ENCODE peak calls at places on chromosomes 3 and 15, in eight cellular contexts. C is GM12878, Q is A549, U is right lobe of liver, H is body of pancreas, F is HCT116, B is upper lobe of left lung, N is heart left ventricle. X is an unnamed sample.

GRCh38 chr3:146093928-146094327 is 67.1 kb downstream of the PLOD2 start:
- ATAC-seq in C (no peak), Q (no peak), U (peak), H (peak), F (no peak), B (peak), N (no peak), X (peak)

GRCh38 chr15:85771276-85771675 is 23.4 kb downstream of the KLHL25 start:
- ATAC-seq in C (no peak), Q (no peak), U (no peak), H (no peak), F (no peak), B (no peak), N (no peak), X (no peak)

GRCh38 chr3:62873672-62874397 is 1.4 kb downstream of the CADPS start:
- ATAC-seq in C (peak), Q (peak), U (no peak), H (peak), F (peak), B (peak), N (peak), X (peak)

GRCh38 chr3:126959921-126960603 is 22.9 kb upstream of the PLXNA1 start:
- ATAC-seq in C (no peak), Q (peak), U (no peak), H (no peak), F (no peak), B (no peak), N (no peak), X (no peak)

GRCh38 chr3:151316267-151316991 is at the start of gene GPR87:
- ATAC-seq in C (peak), Q (peak), U (no peak), H (no peak), F (peak), B (no peak), N (no peak), X (no peak)

GRCh38 chr15:92638709-92639365 is 16.7 kb downstream of the FAM174B start:
- ATAC-seq in C (no peak), Q (no peak), U (peak), H (peak), F (no peak), B (peak), N (no peak), X (no peak)

GRCh38 chr15:42148808-42149492 is 7.5 kb downstream of the PLA2G4F start:
- ATAC-seq in C (no peak), Q (no peak), U (no peak), H (no peak), F (no peak), B (no peak), N (peak), X (no peak)

GRCh38 chr3:167078070-167078622 is 302.0 kb downstream of the ZBBX start:
- ATAC-seq in C (peak), Q (no peak), U (no peak), H (no peak), F (no peak), B (no peak), N (no peak), X (no peak)

GRCh38 chr3:32706348-32707025 is 21.5 kb downstream of the CNOT10 start:
- ATAC-seq in C (no peak), Q (no peak), U (no peak), H (no peak), F (no peak), B (no peak), N (no peak), X (no peak)

DNA sequence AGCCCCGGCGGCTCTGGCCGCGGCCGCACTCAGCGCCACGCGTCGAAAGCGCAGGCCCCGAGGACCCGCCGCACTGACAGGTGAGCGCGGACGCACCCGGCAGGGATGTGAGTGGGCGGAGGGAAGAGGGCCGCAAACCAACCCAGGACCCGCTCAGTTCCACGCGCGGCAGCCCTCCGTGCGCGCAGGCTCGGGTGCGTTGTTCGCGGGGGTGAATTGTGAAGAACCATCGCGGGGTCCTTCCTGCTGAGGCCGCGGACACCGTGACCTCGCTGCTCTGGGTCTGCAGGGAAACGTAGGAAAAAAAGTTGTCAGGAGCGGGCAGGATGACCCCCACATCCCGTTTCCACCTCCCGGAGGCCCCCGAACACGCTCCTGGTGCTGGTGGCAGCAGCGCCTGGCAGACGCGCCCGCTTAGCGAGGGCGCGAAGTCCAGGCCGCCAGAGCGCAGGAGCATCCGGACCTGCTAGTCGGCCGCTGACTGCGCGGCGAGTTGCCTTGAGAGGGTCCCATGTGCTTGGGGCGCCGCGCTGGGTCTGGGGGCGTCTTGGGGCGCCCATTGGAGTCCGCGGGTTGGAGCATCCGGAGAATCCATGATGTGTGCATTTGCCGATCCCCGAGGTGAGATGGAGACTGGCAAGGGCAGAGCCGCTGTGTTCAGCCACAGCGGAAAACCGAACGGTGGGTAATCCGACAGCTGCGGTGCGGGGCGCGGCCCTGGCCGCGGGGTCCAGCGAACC is 448 bp downstream of the GREM1 start:
- ATAC-seq in C (no peak), Q (peak), U (peak), H (peak), F (no peak), B (peak), N (no peak), X (peak)
- TF ChIP-seq POLR2A in C (no peak), Q (no peak), U (no peak), H (no peak), F (no peak), B (no peak), N (no peak), X (no peak)

DNA sequence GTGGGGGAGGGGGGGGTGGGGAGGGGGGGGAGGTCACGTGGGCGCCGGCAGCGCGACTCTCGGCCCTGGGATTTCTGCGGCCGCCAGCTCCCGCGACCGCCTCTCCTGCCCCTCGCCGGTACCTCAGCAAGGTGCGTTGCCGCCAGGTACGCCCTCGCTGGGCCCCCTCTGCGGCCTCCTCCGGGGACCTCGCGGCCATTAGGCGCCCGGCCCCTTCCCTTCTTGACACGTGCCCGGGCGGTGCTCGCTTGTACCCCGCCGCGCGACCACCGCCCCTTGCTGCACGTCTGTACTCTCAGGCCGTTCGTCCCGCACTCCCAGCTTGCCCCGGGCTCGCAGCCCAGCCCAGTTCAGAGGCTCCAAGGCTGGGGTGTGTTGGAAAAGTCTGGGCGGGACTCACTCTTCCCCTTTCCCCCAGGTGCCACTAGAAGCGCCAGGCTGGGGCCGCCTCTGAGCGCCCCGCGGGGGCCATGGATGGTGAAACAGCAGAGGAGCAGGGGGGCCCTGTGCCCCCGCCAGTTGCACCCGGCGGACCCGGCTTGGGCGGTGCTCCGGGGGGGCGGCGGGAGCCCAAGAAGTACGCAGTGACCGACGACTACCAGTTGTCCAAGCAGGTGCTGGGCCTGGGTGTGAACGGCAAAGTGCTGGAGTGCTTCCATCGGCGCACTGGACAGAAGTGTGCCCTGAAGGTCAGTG is at the start of gene MAPKAPK3:
- ATAC-seq in C (peak), Q (peak), U (peak), H (peak), F (peak), B (peak), N (no peak), X (peak)
- TF ChIP-seq POLR2A in C (peak), Q (no peak), U (peak), H (peak), F (no peak), B (no peak), N (no peak), X (peak)

GRCh38 chr3:128491071-128491899 is 1.7 kb downstream of the GATA2 start:
- ATAC-seq in C (no peak), Q (no peak), U (no peak), H (no peak), F (no peak), B (no peak), N (no peak), X (no peak)

GRCh38 chr3:128491900-128492352 is 1.1 kb downstream of the GATA2 start:
- ATAC-seq in C (no peak), Q (no peak), U (no peak), H (no peak), F (no peak), B (no peak), N (no peak), X (no peak)

GRCh38 chr3:128494152-128494650 is 1.2 kb upstream of the GATA2 start:
- ATAC-seq in C (no peak), Q (no peak), U (no peak), H (no peak), F (no peak), B (no peak), N (no peak), X (no peak)

GRCh38 chr3:128493221-128494151 is 485 bp upstream of the GATA2 start:
- ATAC-seq in C (no peak), Q (no peak), U (no peak), H (no peak), F (no peak), B (no peak), N (no peak), X (no peak)

GRCh38 chr3:128492353-128493220 is at the start of gene GATA2:
- ATAC-seq in C (no peak), Q (no peak), U (no peak), H (peak), F (no peak), B (no peak), N (no peak), X (no peak)
- TF ChIP-seq POLR2A in C (no peak), Q (no peak), U (no peak), H (peak), F (no peak), B (no peak), N (no peak), X (peak)

GRCh38 chr15:32872606-32873291 is 154.9 kb downstream of the GREM1 start:
- ATAC-seq in C (no peak), Q (no peak), U (peak), H (peak), F (no peak), B (peak), N (peak), X (peak)
- TF ChIP-seq POLR2A in C (no peak), Q (no peak), U (no peak), H (no peak), F (no peak), B (no peak), N (no peak), X (no peak)

GRCh38 chr3:39398700-39399099 is 7.8 kb upstream of the RPSA start:
- ATAC-seq in C (peak), Q (peak), U (no peak), H (no peak), F (peak), B (no peak), N (no peak), X (no peak)

GRCh38 chr3:39401983-39402382 is 4.5 kb upstream of the RPSA start:
- ATAC-seq in C (no peak), Q (no peak), U (no peak), H (no peak), F (no peak), B (no peak), N (no peak), X (no peak)

DNA sequence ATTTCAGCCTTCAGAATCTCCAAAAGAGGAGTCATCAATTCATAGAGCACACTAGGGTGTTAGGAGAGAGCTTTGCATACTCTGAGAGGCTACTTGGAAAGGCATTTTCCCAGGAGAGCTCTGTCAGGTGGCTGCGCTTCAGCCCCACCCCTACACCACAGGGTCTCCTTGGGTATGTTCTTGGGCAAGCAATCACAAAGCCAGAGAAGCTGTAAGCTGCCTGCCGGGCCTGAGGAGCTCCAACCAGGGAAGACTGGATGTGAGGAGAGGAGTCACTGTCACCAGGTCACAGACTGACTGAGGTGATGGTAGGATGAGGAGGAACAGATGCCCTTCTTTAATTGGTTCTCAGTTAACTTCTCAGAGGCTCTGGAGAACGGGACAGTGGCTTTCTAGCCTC is 9.8 kb upstream of the RPSA start:
- ATAC-seq in C (no peak), Q (no peak), U (no peak), H (no peak), F (no peak), B (no peak), N (no peak), X (no peak)
- TF ChIP-seq POLR2A in C (no peak), Q (no peak), U (no peak), H (no peak), F (no peak), B (no peak), N (no peak), X (no peak)

DNA sequence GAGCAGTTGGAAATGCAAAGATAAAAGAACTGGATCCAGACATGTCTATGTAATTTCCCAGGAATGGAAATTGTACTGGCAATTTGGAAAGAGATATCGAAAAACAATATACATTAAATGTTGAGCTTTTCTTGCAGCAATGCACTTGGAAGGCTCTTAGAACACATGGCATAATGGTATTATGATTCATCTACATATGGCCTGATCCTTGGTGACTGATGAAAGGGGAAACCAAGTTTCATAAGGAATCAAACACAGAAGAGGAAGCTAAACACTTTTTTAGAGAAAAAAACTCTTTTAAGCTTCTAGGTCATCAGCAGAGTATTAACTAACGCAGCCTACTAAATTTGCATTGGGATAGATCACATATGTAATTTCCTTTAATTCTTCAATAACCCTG is 12.4 kb upstream of the GREM1 start:
- ATAC-seq in C (no peak), Q (no peak), U (no peak), H (no peak), F (no peak), B (no peak), N (no peak), X (no peak)
- TF ChIP-seq POLR2A in C (no peak), Q (no peak), U (no peak), H (no peak), F (no peak), B (no peak), N (no peak), X (no peak)

DNA sequence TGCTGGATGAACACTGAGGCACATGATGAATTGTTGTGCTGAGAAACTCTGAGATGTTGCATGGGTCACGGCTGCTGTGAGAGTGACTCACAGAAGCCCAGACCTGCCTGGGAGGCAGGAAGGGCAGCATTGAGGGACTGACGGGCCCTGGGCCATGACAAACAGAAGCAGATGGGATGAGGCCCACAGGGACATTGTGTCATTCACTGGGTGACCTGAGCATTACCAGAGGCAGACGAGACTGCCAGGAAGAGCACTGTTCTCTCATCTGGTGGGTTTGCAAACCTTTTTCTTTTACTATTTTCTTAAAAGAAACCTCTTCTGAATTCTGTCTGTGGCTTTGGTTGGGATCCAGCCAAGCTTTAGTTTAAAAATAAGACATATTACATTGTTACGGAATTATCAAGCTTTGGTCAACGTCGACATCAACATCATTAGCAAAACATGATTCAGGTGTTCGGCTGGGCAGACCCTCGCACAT is 67.8 kb downstream of the BDH1 start:
- ATAC-seq in C (no peak), Q (peak), U (peak), H (peak), F (peak), B (peak), N (peak), X (peak)
- TF ChIP-seq POLR2A in C (no peak), Q (no peak), U (peak), H (no peak), F (no peak), B (no peak), N (no peak), X (no peak)

DNA sequence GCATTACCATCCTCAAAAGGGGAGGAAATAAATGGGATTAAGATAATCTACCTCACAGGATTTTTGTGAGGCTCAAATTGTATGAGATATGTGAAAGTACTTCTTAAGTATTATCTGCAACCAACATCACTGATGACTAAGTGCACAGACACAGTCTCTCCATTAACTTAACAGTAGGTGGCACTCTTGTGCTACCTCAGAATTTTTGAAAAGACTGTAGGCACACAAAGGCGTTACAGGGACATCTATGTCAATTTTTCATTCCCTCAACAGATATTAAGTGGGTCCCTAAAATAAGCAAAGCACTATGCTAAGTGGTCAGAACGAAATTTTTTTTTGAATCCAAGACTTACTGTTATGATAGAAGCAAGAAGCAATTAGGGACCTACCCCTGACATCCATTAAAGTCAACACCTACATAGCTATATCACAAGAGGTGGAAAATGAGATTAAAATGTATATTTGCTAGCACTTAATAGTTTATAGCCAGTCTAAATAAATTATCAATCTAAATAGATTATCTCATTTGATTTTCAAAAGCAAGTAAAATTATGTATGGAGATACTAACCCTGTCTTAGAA is 52.9 kb downstream of the RYK start:
- ATAC-seq in C (peak), Q (peak), U (peak), H (peak), F (peak), B (peak), N (peak), X (no peak)
- TF ChIP-seq POLR2A in C (no peak), Q (no peak), U (no peak), H (no peak), F (no peak), B (no peak), N (no peak), X (no peak)